ENCODE peak calls at places on chromosome 7, in nine cellular contexts. W is GDM1; N is upper lobe of right lung; B is stimulated activated CD4-positive, alpha-beta T cell treated with anti-CD3 and anti-CD28 coated beads, Interleukin-4, amount 100 ng/mL, for 24 hours; H is HCT116; S is amygdala; Y is stimulated activated CD8-positive, alpha-beta memory T cell treated with anti-CD3 and anti-CD28 coated beads, Interleukin-7, amount 100 ng/mL, for 24 hours; T is CD8-positive, alpha-beta memory T cell; X is T-helper 1 cell. A is an unnamed sample.

GRCh38 chr7:8133955-8134733 is 127.8 kb downstream of the ICA1 start:
- DNase-seq in W (no peak), N (no peak), B (peak), H (no peak), S (no peak), Y (no peak), T (no peak), X (no peak), A (no peak)

GRCh38 chr7:88243345-88243909 is 23.6 kb upstream of the SRI start:
- DNase-seq in W (no peak), N (no peak), B (no peak), H (peak), S (no peak), Y (no peak), T (no peak), X (no peak), A (no peak)

GRCh38 chr7:110204527-110204926 is 886.4 kb upstream of the LRRN3 start:
- DNase-seq in W (no peak), N (no peak), B (no peak), H (peak), S (no peak), Y (no peak), T (no peak), X (no peak), A (no peak)

GRCh38 chr7:44238116-44238695 is 37.4 kb downstream of the YKT6 start:
- DNase-seq in W (no peak), N (no peak), B (no peak), H (no peak), S (no peak), Y (no peak), T (no peak), X (no peak), A (no peak)

GRCh38 chr7:127809285-127809702 is 157.3 kb downstream of the SND1 start:
- DNase-seq in W (no peak), N (no peak), B (no peak), H (no peak), S (no peak), Y (no peak), T (no peak), X (no peak), A (no peak)

GRCh38 chr7:116633131-116633988 is 38.6 kb upstream of the MET start:
- DNase-seq in W (no peak), N (no peak), B (no peak), H (no peak), S (no peak), Y (no peak), T (no peak), X (no peak), A (no peak)

GRCh38 chr7:1210979-1211608 is 21.6 kb upstream of the UNCX start:
- DNase-seq in W (no peak), N (no peak), B (no peak), H (no peak), S (no peak), Y (no peak), T (no peak), X (no peak), A (no peak)

GRCh38 chr7:100598425-100598824 is 3.7 kb upstream of the PCOLCE start:
- DNase-seq in W (peak), N (no peak), B (no peak), H (no peak), S (no peak), Y (no peak), T (no peak), X (no peak), A (no peak)

GRCh38 chr7:10815546-10815945 is 158.1 kb upstream of the PHF14 start:
- DNase-seq in W (no peak), N (no peak), B (no peak), H (no peak), S (no peak), Y (no peak), T (no peak), X (no peak), A (no peak)

GRCh38 chr7:95096123-95096395 is 188.7 kb downstream of the PPP1R9A start:
- DNase-seq in W (no peak), N (no peak), B (no peak), H (no peak), S (no peak), Y (no peak), T (no peak), X (no peak), A (no peak)

GRCh38 chr7:155454183-155455112 is 3.5 kb upstream of the EN2 start:
- DNase-seq in W (no peak), N (peak), B (no peak), H (no peak), S (no peak), Y (no peak), T (no peak), X (no peak), A (no peak)

GRCh38 chr7:55060690-55061414 is 42.0 kb downstream of the EGFR start:
- DNase-seq in W (no peak), N (no peak), B (no peak), H (no peak), S (no peak), Y (no peak), T (no peak), X (no peak), A (no peak)

GRCh38 chr7:158410720-158411119 is 176.9 kb downstream of the PTPRN2 start:
- DNase-seq in W (no peak), N (peak), B (no peak), H (no peak), S (no peak), Y (no peak), T (no peak), X (no peak), A (no peak)

GRCh38 chr7:28520074-28521015 is 108.0 kb downstream of the CREB5 start:
- DNase-seq in W (no peak), N (no peak), B (no peak), H (no peak), S (no peak), Y (no peak), T (no peak), X (no peak), A (no peak)

GRCh38 chr7:115613836-115614235 is 416.7 kb downstream of the TFEC start:
- DNase-seq in W (no peak), N (no peak), B (no peak), H (no peak), S (no peak), Y (no peak), T (no peak), X (no peak), A (no peak)

GRCh38 chr7:77157446-77157845 is 35.0 kb downstream of the CCDC146 start:
- DNase-seq in W (no peak), N (no peak), B (no peak), H (no peak), S (no peak), Y (no peak), T (no peak), X (no peak), A (no peak)

GRCh38 chr7:101606176-101606923 is 22.7 kb downstream of the MYL10 start:
- DNase-seq in W (no peak), N (no peak), B (no peak), H (no peak), S (no peak), Y (no peak), T (no peak), X (no peak), A (no peak)

GRCh38 chr7:133704436-133704835 is 422.7 kb upstream of the LRGUK start:
- DNase-seq in W (no peak), N (no peak), B (no peak), H (no peak), S (no peak), Y (no peak), T (no peak), X (no peak), A (no peak)

GRCh38 chr7:98784216-98784785 is 85.5 kb downstream of the TMEM130 start:
- DNase-seq in W (no peak), N (no peak), B (no peak), H (no peak), S (no peak), Y (no peak), T (no peak), X (no peak), A (no peak)

GRCh38 chr7:151416921-151417320 is 7.1 kb upstream of the WDR86 start:
- DNase-seq in W (no peak), N (no peak), B (no peak), H (no peak), S (no peak), Y (no peak), T (no peak), X (no peak), A (peak)

GRCh38 chr7:130814753-130815152 is 80.7 kb upstream of the KLF14 start:
- DNase-seq in W (no peak), N (no peak), B (no peak), H (peak), S (no peak), Y (no peak), T (no peak), X (no peak), A (no peak)

GRCh38 chr7:90766814-90767564 is 170.9 kb downstream of the CDK14 start:
- DNase-seq in W (no peak), N (no peak), B (no peak), H (no peak), S (no peak), Y (no peak), T (no peak), X (no peak), A (no peak)

GRCh38 chr7:33107136-33108066 is 1.8 kb downstream of the RP9 start:
- DNase-seq in W (peak), N (no peak), B (peak), H (no peak), S (no peak), Y (no peak), T (no peak), X (peak), A (no peak)

GRCh38 chr7:23696916-23697441 is 13.0 kb upstream of the STK31 start:
- DNase-seq in W (peak), N (peak), B (peak), H (peak), S (no peak), Y (no peak), T (peak), X (peak), A (peak)

GRCh38 chr7:2172311-2173183 is 60.2 kb downstream of the MAD1L1 start:
- DNase-seq in W (no peak), N (peak), B (no peak), H (no peak), S (no peak), Y (no peak), T (no peak), X (no peak), A (no peak)

A was measured in activated effector memory CD4-positive, alpha-beta T cell treated with anti-CD3 and anti-CD28 coated beads, Interleukin-2, amount 50 U/mL, for 16 hours.